ENCODE peak calls at places on chromosomes 3 and 15, in ten cellular contexts. One of them, this sample, is unnamed.

GRCh38 chr3:81998139-81998755 is 236.8 kb upstream of the GBE1 start:
- DNase-seq in left ventricle myocardium inferior: no peak
- DNase-seq in GM10248: no peak
- DNase-seq in mesothelial cell of epicardium: no peak
- DNase-seq in choroid plexus epithelial cell: peak; percentile 65
- DNase-seq in MM.1S: no peak
- DNase-seq in CD4-positive, alpha-beta T cell: no peak
- DNase-seq in AG09319: no peak
- DNase-seq in brain microvascular endothelial cell: peak; percentile 55
- DNase-seq in AG10803: peak; percentile 12
- DNase-seq in this sample: no peak

GRCh38 chr3:57147071-57147470 is 18.1 kb downstream of the IL17RD start:
- DNase-seq in mesothelial cell of epicardium: no peak
- DNase-seq in left ventricle myocardium inferior: no peak
- DNase-seq in choroid plexus epithelial cell: no peak
- DNase-seq in CD4-positive, alpha-beta T cell: no peak
- DNase-seq in AG10803: no peak
- DNase-seq in GM10248: no peak
- DNase-seq in brain microvascular endothelial cell: no peak
- DNase-seq in AG09319: no peak
- DNase-seq in MM.1S: no peak
- DNase-seq in this sample: no peak

GRCh38 chr3:152269423-152270144 is 855 bp downstream of the MBNL1 start:
- DNase-seq in brain microvascular endothelial cell: peak; percentile 72
- DNase-seq in CD4-positive, alpha-beta T cell: peak; percentile 32
- DNase-seq in choroid plexus epithelial cell: peak; percentile 93
- DNase-seq in AG09319: peak; percentile 93
- DNase-seq in mesothelial cell of epicardium: no peak
- DNase-seq in GM10248: no peak
- DNase-seq in left ventricle myocardium inferior: no peak
- DNase-seq in MM.1S: peak; percentile 62
- DNase-seq in AG10803: peak; percentile 96
- DNase-seq in this sample: peak; percentile 62

GRCh38 chr15:40365624-40366023 is 7.6 kb downstream of the DISP2 start:
- DNase-seq in CD4-positive, alpha-beta T cell: no peak
- DNase-seq in brain microvascular endothelial cell: no peak
- DNase-seq in GM10248: no peak
- DNase-seq in choroid plexus epithelial cell: no peak
- DNase-seq in AG10803: no peak
- DNase-seq in AG09319: no peak
- DNase-seq in mesothelial cell of epicardium: no peak
- DNase-seq in left ventricle myocardium inferior: no peak
- DNase-seq in MM.1S: no peak
- DNase-seq in this sample: no peak

GRCh38 chr3:150312018-150312657 is 96.0 kb upstream of the TSC22D2 start:
- DNase-seq in choroid plexus epithelial cell: no peak
- DNase-seq in brain microvascular endothelial cell: no peak
- DNase-seq in AG09319: no peak
- DNase-seq in left ventricle myocardium inferior: no peak
- DNase-seq in AG10803: no peak
- DNase-seq in mesothelial cell of epicardium: no peak
- DNase-seq in GM10248: no peak
- DNase-seq in CD4-positive, alpha-beta T cell: no peak
- DNase-seq in MM.1S: no peak
- DNase-seq in this sample: no peak

GRCh38 chr15:79002631-79003030 is 57.8 kb upstream of the CTSH start:
- DNase-seq in AG10803: peak; percentile 61
- DNase-seq in GM10248: no peak
- DNase-seq in CD4-positive, alpha-beta T cell: no peak
- DNase-seq in brain microvascular endothelial cell: no peak
- DNase-seq in MM.1S: no peak
- DNase-seq in AG09319: no peak
- DNase-seq in left ventricle myocardium inferior: no peak
- DNase-seq in choroid plexus epithelial cell: no peak
- DNase-seq in mesothelial cell of epicardium: no peak
- DNase-seq in this sample: no peak

GRCh38 chr15:77038312-77039216 is 32.3 kb downstream of the TSPAN3 start:
- DNase-seq in mesothelial cell of epicardium: no peak
- DNase-seq in AG09319: no peak
- DNase-seq in CD4-positive, alpha-beta T cell: no peak
- DNase-seq in MM.1S: no peak
- DNase-seq in choroid plexus epithelial cell: no peak
- DNase-seq in GM10248: peak; percentile 15
- DNase-seq in brain microvascular endothelial cell: no peak
- DNase-seq in AG10803: no peak
- DNase-seq in left ventricle myocardium inferior: no peak
- DNase-seq in this sample: no peak

GRCh38 chr3:187403768-187404270 is 35.6 kb downstream of the RTP4 start:
- DNase-seq in AG10803: peak; percentile 97
- DNase-seq in GM10248: no peak
- DNase-seq in CD4-positive, alpha-beta T cell: no peak
- DNase-seq in brain microvascular endothelial cell: peak; percentile 99
- DNase-seq in MM.1S: no peak
- DNase-seq in left ventricle myocardium inferior: no peak
- DNase-seq in mesothelial cell of epicardium: no peak
- DNase-seq in choroid plexus epithelial cell: peak; percentile 99
- DNase-seq in AG09319: peak; percentile 80
- DNase-seq in this sample: no peak

GRCh38 chr15:89121414-89121813 is 33.2 kb downstream of the ABHD2 start:
- DNase-seq in choroid plexus epithelial cell: peak; percentile 61
- DNase-seq in AG09319: no peak
- DNase-seq in mesothelial cell of epicardium: no peak
- DNase-seq in GM10248: no peak
- DNase-seq in AG10803: no peak
- DNase-seq in brain microvascular endothelial cell: no peak
- DNase-seq in MM.1S: no peak
- DNase-seq in left ventricle myocardium inferior: no peak
- DNase-seq in CD4-positive, alpha-beta T cell: no peak
- DNase-seq in this sample: no peak

GRCh38 chr3:42839616-42840015 is 30.4 kb downstream of the ACKR2 start:
- DNase-seq in GM10248: peak; percentile 56
- DNase-seq in AG10803: peak; percentile 66
- DNase-seq in choroid plexus epithelial cell: peak; percentile 87
- DNase-seq in CD4-positive, alpha-beta T cell: peak; percentile 1
- DNase-seq in mesothelial cell of epicardium: no peak
- DNase-seq in AG09319: peak; percentile 38
- DNase-seq in brain microvascular endothelial cell: peak; percentile 67
- DNase-seq in left ventricle myocardium inferior: no peak
- DNase-seq in MM.1S: peak; percentile 82
- DNase-seq in this sample: no peak

GRCh38 chr3:13416002-13416793 is 3.9 kb downstream of the NUP210 start:
- DNase-seq in choroid plexus epithelial cell: no peak
- DNase-seq in MM.1S: no peak
- DNase-seq in CD4-positive, alpha-beta T cell: no peak
- DNase-seq in AG09319: no peak
- DNase-seq in brain microvascular endothelial cell: no peak
- DNase-seq in AG10803: no peak
- DNase-seq in GM10248: no peak
- DNase-seq in mesothelial cell of epicardium: no peak
- DNase-seq in left ventricle myocardium inferior: no peak
- DNase-seq in this sample: no peak

GRCh38 chr3:111831840-111832239 is 27.2 kb upstream of the PHLDB2 start:
- DNase-seq in choroid plexus epithelial cell: no peak
- DNase-seq in MM.1S: no peak
- DNase-seq in brain microvascular endothelial cell: no peak
- DNase-seq in AG09319: no peak
- DNase-seq in GM10248: no peak
- DNase-seq in CD4-positive, alpha-beta T cell: no peak
- DNase-seq in AG10803: peak; percentile 51
- DNase-seq in left ventricle myocardium inferior: no peak
- DNase-seq in mesothelial cell of epicardium: no peak
- DNase-seq in this sample: no peak

GRCh38 chr3:123088360-123088759 is 21.5 kb downstream of the PDIA5 start:
- DNase-seq in brain microvascular endothelial cell: no peak
- DNase-seq in GM10248: no peak
- DNase-seq in CD4-positive, alpha-beta T cell: no peak
- DNase-seq in AG09319: no peak
- DNase-seq in AG10803: no peak
- DNase-seq in mesothelial cell of epicardium: no peak
- DNase-seq in choroid plexus epithelial cell: no peak
- DNase-seq in left ventricle myocardium inferior: no peak
- DNase-seq in MM.1S: no peak
- DNase-seq in this sample: no peak

GRCh38 chr15:58167095-58167591 is 29.0 kb downstream of the AQP9 start:
- DNase-seq in MM.1S: no peak
- DNase-seq in GM10248: peak; percentile 17
- DNase-seq in AG09319: no peak
- DNase-seq in brain microvascular endothelial cell: no peak
- DNase-seq in AG10803: no peak
- DNase-seq in choroid plexus epithelial cell: no peak
- DNase-seq in mesothelial cell of epicardium: no peak
- DNase-seq in CD4-positive, alpha-beta T cell: no peak
- DNase-seq in left ventricle myocardium inferior: no peak
- DNase-seq in this sample: no peak

GRCh38 chr3:59392116-59392515 is 342.3 kb upstream of the CFAP20DC start:
- DNase-seq in AG09319: no peak
- DNase-seq in left ventricle myocardium inferior: no peak
- DNase-seq in choroid plexus epithelial cell: no peak
- DNase-seq in MM.1S: no peak
- DNase-seq in CD4-positive, alpha-beta T cell: no peak
- DNase-seq in brain microvascular endothelial cell: no peak
- DNase-seq in mesothelial cell of epicardium: no peak
- DNase-seq in AG10803: no peak
- DNase-seq in GM10248: no peak
- DNase-seq in this sample: no peak

GRCh38 chr3:141686477-141687280 is 51.4 kb upstream of the RNF7 start:
- DNase-seq in mesothelial cell of epicardium: no peak
- DNase-seq in AG09319: no peak
- DNase-seq in choroid plexus epithelial cell: peak; percentile 62
- DNase-seq in MM.1S: no peak
- DNase-seq in AG10803: peak; percentile 69
- DNase-seq in brain microvascular endothelial cell: peak; percentile 48
- DNase-seq in GM10248: no peak
- DNase-seq in CD4-positive, alpha-beta T cell: no peak
- DNase-seq in left ventricle myocardium inferior: peak; percentile 63
- DNase-seq in this sample: no peak

GRCh38 chr3:107392549-107393165 is 15.4 kb downstream of the CCDC54 start:
- DNase-seq in choroid plexus epithelial cell: peak; percentile 78
- DNase-seq in GM10248: no peak
- DNase-seq in brain microvascular endothelial cell: peak; percentile 20
- DNase-seq in left ventricle myocardium inferior: no peak
- DNase-seq in MM.1S: no peak
- DNase-seq in AG10803: peak; percentile 76
- DNase-seq in mesothelial cell of epicardium: no peak
- DNase-seq in CD4-positive, alpha-beta T cell: no peak
- DNase-seq in AG09319: no peak
- DNase-seq in this sample: no peak

DNA sequence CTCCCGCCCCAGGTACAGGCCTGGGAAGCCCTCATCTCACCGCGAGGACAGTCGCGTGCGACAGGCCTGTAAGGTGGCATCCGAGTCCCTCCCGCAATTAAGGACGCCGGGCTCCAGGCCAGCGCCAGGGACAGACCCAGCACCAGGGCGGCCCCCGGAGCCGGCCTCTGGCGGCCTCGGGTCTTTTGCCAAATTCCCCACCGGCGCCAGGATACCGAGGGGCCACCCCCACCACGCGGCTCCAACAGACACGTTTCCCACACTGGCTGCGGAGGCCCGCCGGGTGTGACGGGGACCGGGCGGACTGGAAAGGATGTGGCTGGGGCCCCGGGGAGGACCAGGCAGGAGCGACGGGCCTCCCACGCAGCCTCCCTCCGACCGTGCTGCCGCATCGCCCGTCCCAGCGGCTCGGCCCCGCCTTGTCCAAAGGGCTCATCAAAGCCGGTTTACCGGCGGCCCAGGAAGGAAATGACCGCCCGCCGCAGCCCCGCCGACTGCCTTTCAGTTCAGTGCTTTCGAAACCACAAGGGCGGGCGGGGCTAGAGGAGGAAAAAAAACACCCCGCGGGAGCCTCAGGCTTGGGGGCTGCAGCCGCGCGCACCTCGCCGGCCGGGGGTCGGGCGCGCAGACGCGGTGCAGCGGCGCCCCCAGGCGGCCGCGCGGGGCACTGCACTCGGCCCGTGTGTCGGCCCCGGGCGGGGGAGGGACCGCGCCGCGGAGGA is 11.2 kb downstream of the XXYLT1 start:
- DNase-seq in CD4-positive, alpha-beta T cell: peak; percentile 81
- DNase-seq in AG10803: peak; percentile 95
- DNase-seq in AG09319: peak; percentile 91
- DNase-seq in brain microvascular endothelial cell: peak; percentile 95
- DNase-seq in mesothelial cell of epicardium: peak; percentile 91
- DNase-seq in choroid plexus epithelial cell: peak; percentile 96
- DNase-seq in GM10248: peak; percentile 95
- DNase-seq in MM.1S: peak; percentile 99
- DNase-seq in left ventricle myocardium inferior: peak; percentile 91
- DNase-seq in this sample: peak; percentile 94
- TF ChIP-seq CTCF in CD4-positive, alpha-beta T cell: peak; percentile 33
- TF ChIP-seq CTCF in AG10803: peak; percentile 16
- TF ChIP-seq CTCF in AG09319: peak; percentile 12
- TF ChIP-seq CTCF in brain microvascular endothelial cell: peak; percentile 36
- TF ChIP-seq CTCF in mesothelial cell of epicardium: peak; percentile 75
- TF ChIP-seq CTCF in choroid plexus epithelial cell: peak; percentile 37
- TF ChIP-seq CTCF in GM10248: peak; percentile 97
- TF ChIP-seq CTCF in MM.1S: no peak
- TF ChIP-seq CTCF in left ventricle myocardium inferior: peak; percentile 88
- TF ChIP-seq CTCF in this sample: peak; percentile 86

GRCh38 chr3:64329037-64329436 is 103.8 kb upstream of the PRICKLE2 start:
- DNase-seq in choroid plexus epithelial cell: no peak
- DNase-seq in mesothelial cell of epicardium: no peak
- DNase-seq in MM.1S: no peak
- DNase-seq in AG09319: no peak
- DNase-seq in left ventricle myocardium inferior: no peak
- DNase-seq in AG10803: no peak
- DNase-seq in CD4-positive, alpha-beta T cell: no peak
- DNase-seq in brain microvascular endothelial cell: no peak
- DNase-seq in GM10248: no peak
- DNase-seq in this sample: no peak
- TF ChIP-seq CTCF in choroid plexus epithelial cell: peak; percentile 18
- TF ChIP-seq CTCF in mesothelial cell of epicardium: no peak
- TF ChIP-seq CTCF in MM.1S: no peak
- TF ChIP-seq CTCF in AG09319: no peak
- TF ChIP-seq CTCF in left ventricle myocardium inferior: no peak
- TF ChIP-seq CTCF in AG10803: no peak
- TF ChIP-seq CTCF in CD4-positive, alpha-beta T cell: no peak
- TF ChIP-seq CTCF in brain microvascular endothelial cell: peak; percentile 29
- TF ChIP-seq CTCF in GM10248: no peak
- TF ChIP-seq CTCF in this sample: peak; percentile 18

GRCh38 chr3:23884481-23884880 is 32.3 kb downstream of the NKIRAS1 start:
- DNase-seq in AG09319: no peak
- DNase-seq in left ventricle myocardium inferior: no peak
- DNase-seq in AG10803: peak; percentile 3
- DNase-seq in MM.1S: no peak
- DNase-seq in GM10248: no peak
- DNase-seq in CD4-positive, alpha-beta T cell: no peak
- DNase-seq in mesothelial cell of epicardium: no peak
- DNase-seq in brain microvascular endothelial cell: no peak
- DNase-seq in choroid plexus epithelial cell: no peak
- DNase-seq in this sample: no peak
- TF ChIP-seq CTCF in AG09319: no peak
- TF ChIP-seq CTCF in left ventricle myocardium inferior: peak; percentile 33
- TF ChIP-seq CTCF in AG10803: peak; percentile 8
- TF ChIP-seq CTCF in MM.1S: no peak
- TF ChIP-seq CTCF in GM10248: no peak
- TF ChIP-seq CTCF in CD4-positive, alpha-beta T cell: no peak
- TF ChIP-seq CTCF in mesothelial cell of epicardium: no peak
- TF ChIP-seq CTCF in brain microvascular endothelial cell: peak; percentile 44
- TF ChIP-seq CTCF in choroid plexus epithelial cell: peak; percentile 28
- TF ChIP-seq CTCF in this sample: peak; percentile 52

DNA sequence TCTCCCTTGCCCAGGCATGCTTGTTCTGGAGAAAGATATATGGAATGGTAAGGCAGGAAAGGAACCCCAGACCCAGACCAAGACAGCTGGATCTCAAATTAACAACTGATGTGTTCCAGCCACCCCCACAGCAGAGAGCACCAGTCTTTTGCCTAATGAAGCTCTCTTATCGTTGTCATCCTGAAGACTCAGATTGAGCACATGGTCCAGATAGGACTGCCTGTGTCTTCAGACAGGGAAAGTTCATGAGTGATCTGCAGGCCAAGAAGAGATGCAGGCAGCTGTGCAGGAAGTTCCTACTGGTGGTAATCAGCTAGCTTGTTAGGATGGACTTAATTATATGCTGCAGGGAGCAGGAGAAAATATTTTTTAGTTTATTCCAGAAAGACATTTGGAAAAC is 53.3 kb downstream of the PPP2R3A start:
- DNase-seq in choroid plexus epithelial cell: peak; percentile 12
- DNase-seq in mesothelial cell of epicardium: no peak
- DNase-seq in left ventricle myocardium inferior: no peak
- DNase-seq in CD4-positive, alpha-beta T cell: no peak
- DNase-seq in AG09319: peak; percentile 28
- DNase-seq in GM10248: no peak
- DNase-seq in brain microvascular endothelial cell: no peak
- DNase-seq in MM.1S: no peak
- DNase-seq in AG10803: peak; percentile 66
- DNase-seq in this sample: no peak
- TF ChIP-seq CTCF in choroid plexus epithelial cell: no peak
- TF ChIP-seq CTCF in mesothelial cell of epicardium: no peak
- TF ChIP-seq CTCF in left ventricle myocardium inferior: no peak
- TF ChIP-seq CTCF in CD4-positive, alpha-beta T cell: no peak
- TF ChIP-seq CTCF in AG09319: no peak
- TF ChIP-seq CTCF in GM10248: no peak
- TF ChIP-seq CTCF in brain microvascular endothelial cell: no peak
- TF ChIP-seq CTCF in MM.1S: no peak
- TF ChIP-seq CTCF in AG10803: no peak
- TF ChIP-seq CTCF in this sample: no peak